ENCODE peak calls at places on chromosomes 7 and 10, in nine cellular contexts. K is OCI-LY7, V is progenitor cell of endocrine pancreas, B is colonic mucosa, A is mesothelial cell of epicardium, E is AG09309, I is cardiac fibroblast, S is fibroblast of the aortic adventitia, Q is tibial nerve. D is an unnamed sample.
A peak's percentile ranks its signal among the peaks of the same experiment; 100 is the strongest.

GRCh38 chr10:132676193-132676891 is 109.6 kb downstream of the NKX6-2 start:
- DNase-seq in K (no peak), V (no peak), B (no peak), A (no peak), E (no peak), I (no peak), S (no peak), Q (no peak), D (peak; percentile 31)

GRCh38 chr7:138835087-138835486 is 37.1 kb upstream of the ATP6V0A4 start:
- DNase-seq in K (no peak), V (no peak), B (no peak), A (no peak), E (no peak), I (no peak), S (no peak), Q (no peak), D (no peak)

GRCh38 chr10:68408898-68409518 is 1.9 kb upstream of the RUFY2 start:
- DNase-seq in K (no peak), V (no peak), B (no peak), A (no peak), E (no peak), I (no peak), S (no peak), Q (no peak), D (no peak)

GRCh38 chr7:123797673-123798526 is 47.1 kb upstream of the HYAL4 start:
- DNase-seq in K (peak; percentile 17), V (no peak), B (no peak), A (no peak), E (peak; percentile 45), I (peak; percentile 86), S (peak; percentile 95), Q (no peak), D (no peak)

GRCh38 chr7:33327427-33327826 is 198.1 kb downstream of the BBS9 start:
- DNase-seq in K (no peak), V (no peak), B (no peak), A (no peak), E (no peak), I (no peak), S (no peak), Q (no peak), D (no peak)

GRCh38 chr10:71440506-71441035 is 43.9 kb downstream of the CDH23 start:
- DNase-seq in K (no peak), V (no peak), B (no peak), A (no peak), E (no peak), I (no peak), S (no peak), Q (no peak), D (no peak)

GRCh38 chr7:95092332-95092731 is 184.9 kb downstream of the PPP1R9A start:
- DNase-seq in K (no peak), V (no peak), B (no peak), A (no peak), E (no peak), I (no peak), S (no peak), Q (no peak), D (no peak)

GRCh38 chr7:5549096-5549896 is 125.7 kb upstream of the TNRC18 start:
- DNase-seq in K (no peak), V (no peak), B (peak; percentile 87), A (no peak), E (no peak), I (peak; percentile 94), S (peak; percentile 83), Q (no peak), D (no peak)

GRCh38 chr10:49649294-49649693 is 30.2 kb upstream of the C10orf53 start:
- DNase-seq in K (no peak), V (no peak), B (no peak), A (peak; percentile 33), E (no peak), I (no peak), S (no peak), Q (no peak), D (no peak)

GRCh38 chr10:17222329-17222728 is 5.7 kb upstream of the VIM start:
- DNase-seq in K (no peak), V (no peak), B (no peak), A (no peak), E (no peak), I (no peak), S (no peak), Q (no peak), D (no peak)

GRCh38 chr10:45453639-45454250 is 79.7 kb downstream of the ALOX5 start:
- DNase-seq in K (peak; percentile 31), V (no peak), B (no peak), A (no peak), E (no peak), I (no peak), S (no peak), Q (no peak), D (no peak)

GRCh38 chr10:28962768-28963167 is 285.4 kb downstream of the BAMBI start:
- DNase-seq in K (no peak), V (no peak), B (no peak), A (no peak), E (no peak), I (no peak), S (no peak), Q (no peak), D (no peak)

GRCh38 chr10:69232252-69232651 is 12.1 kb downstream of the HKDC1 start:
- DNase-seq in K (no peak), V (no peak), B (no peak), A (no peak), E (peak; percentile 46), I (peak; percentile 88), S (peak; percentile 76), Q (no peak), D (no peak)

DNA sequence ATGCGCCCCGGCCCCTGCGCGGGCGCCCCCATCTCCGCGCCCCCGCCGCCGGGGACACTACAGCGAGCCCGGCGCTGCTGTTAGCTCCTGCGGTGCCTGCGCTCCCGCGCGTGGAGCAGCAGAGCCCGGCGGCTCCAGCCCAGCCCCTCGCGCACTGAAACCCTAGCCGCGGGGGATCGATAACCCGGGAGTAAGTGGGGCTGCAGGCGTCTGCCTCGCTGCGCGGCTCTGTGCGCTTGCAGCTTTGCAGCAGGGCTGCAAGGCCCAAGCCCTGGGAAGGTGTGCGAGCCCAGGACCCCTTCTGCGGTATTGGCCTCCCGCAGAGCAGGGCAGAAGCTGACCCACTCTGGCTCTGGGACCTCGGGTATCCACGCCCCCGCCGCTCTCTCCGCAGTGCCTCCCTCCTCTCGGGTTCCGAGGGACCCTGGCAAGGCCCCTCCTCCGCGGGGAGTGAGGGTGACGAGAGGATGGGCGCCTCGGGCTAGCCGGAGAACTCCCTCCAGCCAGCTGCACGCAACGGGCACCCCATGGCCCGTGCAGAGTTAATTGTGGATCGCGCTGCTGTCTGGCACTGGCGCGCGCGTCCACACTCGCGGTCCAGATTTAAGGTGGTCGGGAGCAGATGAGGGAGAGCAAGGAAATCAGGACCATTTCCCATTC is 2.2 kb downstream of the SHH start:
- DNase-seq in K (no peak), V (peak; percentile 49), B (no peak), A (no peak), E (no peak), I (no peak), S (no peak), Q (no peak), D (peak; percentile 16)
- TF ChIP-seq CTCF in K (no peak), V (no peak), B (no peak), A (no peak), E (no peak), I (no peak), S (no peak), Q (no peak), D (no peak)

GRCh38 chr10:79065853-79066252 is 2.9 kb upstream of the ZMIZ1 start:
- DNase-seq in K (no peak), V (no peak), B (no peak), A (no peak), E (no peak), I (no peak), S (no peak), Q (no peak), D (no peak)

GRCh38 chr10:79068203-79068561 is 584 bp upstream of the ZMIZ1 start:
- DNase-seq in K (peak; percentile 61), V (peak; percentile 43), B (peak; percentile 66), A (no peak), E (no peak), I (no peak), S (no peak), Q (no peak), D (no peak)

GRCh38 chr10:79068562-79069324 is at the start of gene ZMIZ1:
- DNase-seq in K (peak; percentile 93), V (peak; percentile 74), B (peak; percentile 90), A (peak; percentile 92), E (peak; percentile 82), I (peak; percentile 95), S (peak; percentile 93), Q (peak; percentile 88), D (peak; percentile 86)

GRCh38 chr10:79066460-79067240 is 2.1 kb upstream of the ZMIZ1 start:
- DNase-seq in K (no peak), V (no peak), B (peak; percentile 69), A (no peak), E (no peak), I (peak; percentile 33), S (peak; percentile 49), Q (peak; percentile 54), D (no peak)

GRCh38 chr10:79067241-79068202 is 1.2 kb upstream of the ZMIZ1 start:
- DNase-seq in K (peak; percentile 87), V (peak; percentile 94), B (peak; percentile 94), A (peak; percentile 95), E (peak; percentile 55), I (peak; percentile 88), S (peak; percentile 93), Q (peak; percentile 83), D (peak; percentile 86)
- TF ChIP-seq CTCF in K (peak; percentile 34), V (peak; percentile 31), B (no peak), A (no peak), E (no peak), I (no peak), S (peak; percentile 25), Q (no peak), D (no peak)

GRCh38 chr10:58643029-58643428 is 130.4 kb downstream of the BICC1 start:
- DNase-seq in K (no peak), V (no peak), B (no peak), A (no peak), E (no peak), I (peak; percentile 43), S (no peak), Q (no peak), D (no peak)

GRCh38 chr10:58641708-58642107 is 129.0 kb downstream of the BICC1 start:
- DNase-seq in K (no peak), V (no peak), B (no peak), A (no peak), E (no peak), I (peak; percentile 96), S (peak; percentile 86), Q (no peak), D (no peak)

GRCh38 chr10:58638406-58638805 is 125.7 kb downstream of the BICC1 start:
- DNase-seq in K (no peak), V (no peak), B (no peak), A (no peak), E (no peak), I (peak; percentile 62), S (peak; percentile 64), Q (no peak), D (no peak)

GRCh38 chr10:58642283-58642682 is 129.6 kb downstream of the BICC1 start:
- DNase-seq in K (no peak), V (no peak), B (no peak), A (no peak), E (no peak), I (peak; percentile 91), S (peak; percentile 74), Q (no peak), D (no peak)

GRCh38 chr10:58641095-58641531 is 128.4 kb downstream of the BICC1 start:
- DNase-seq in K (no peak), V (no peak), B (no peak), A (no peak), E (peak; percentile 99), I (peak; percentile 98), S (peak; percentile 99), Q (no peak), D (no peak)
- TF ChIP-seq CTCF in K (peak; percentile 67), V (no peak), B (no peak), A (no peak), E (peak; percentile 36), I (peak; percentile 9), S (peak; percentile 8), Q (peak; percentile 23), D (no peak)

GRCh38 chr10:24952701-24953349 is 419 bp upstream of the PRTFDC1 start:
- DNase-seq in K (no peak), V (peak; percentile 65), B (peak; percentile 53), A (peak; percentile 76), E (no peak), I (peak; percentile 52), S (peak; percentile 82), Q (no peak), D (no peak)
- TF ChIP-seq CTCF in K (no peak), V (peak; percentile 72), B (peak; percentile 25), A (no peak), E (no peak), I (no peak), S (no peak), Q (peak; percentile 40), D (peak; percentile 38)

D was measured in CD14-positive monocyte.